ENCODE peak calls at places on chromosomes 12 and 14, in six cellular contexts. A is body of pancreas, C is HCT116, G is ovary, O is H1, R is uterus. B is an unnamed sample. For H3K4me1, the result is how much of the 10 kb centered on the place peaks cover.

GRCh38 chr14:89053303-89053702 is 228.9 kb downstream of the TTC8 start:
- DNase-seq in O (no peak), G (no peak), R (no peak), A (no peak), C (no peak), B (no peak)

GRCh38 chr14:33951183-33951840 is 438 bp upstream of the EGLN3 start:
- DNase-seq in C (no peak), O (no peak), G (no peak), A (no peak), R (no peak), B (no peak)

GRCh38 chr14:92144708-92145107 is 22.9 kb downstream of the CPSF2 start:
- DNase-seq in A (no peak), C (no peak), O (no peak), R (no peak), G (no peak), B (no peak)

GRCh38 chr12:131487379-131488129 is 223.3 kb upstream of the SFSWAP start:
- DNase-seq in R (peak), O (no peak), A (peak), C (no peak), G (peak), B (no peak)

GRCh38 chr12:288687-289086 is 26.1 kb upstream of the SLC6A13 start:
- DNase-seq in G (no peak), A (peak), R (no peak), C (no peak), O (no peak), B (peak)

GRCh38 chr12:93868771-93869170 is 191.6 kb downstream of the CRADD start:
- DNase-seq in A (peak), O (no peak), C (no peak), G (no peak), R (no peak), B (no peak)

GRCh38 chr12:53533476-53533875 is 26.2 kb upstream of the NPFF start:
- DNase-seq in C (no peak), A (no peak), R (no peak), G (no peak), O (no peak), B (no peak)

GRCh38 chr14:104361101-104361591 is 218.4 kb upstream of the C14orf180 start:
- DNase-seq in O (no peak), R (no peak), A (no peak), C (no peak), G (peak), B (no peak)

GRCh38 chr12:90801776-90802175 is 153.2 kb downstream of the CCER1 start:
- DNase-seq in C (no peak), R (no peak), A (no peak), G (no peak), O (no peak), B (no peak)

GRCh38 chr12:40010899-40011774 is 94.7 kb downstream of the SLC2A13 start:
- DNase-seq in G (no peak), R (peak), C (peak), A (peak), O (no peak), B (no peak)

GRCh38 chr12:101305226-101305779 is 25.4 kb downstream of the UTP20 start:
- DNase-seq in G (no peak), C (no peak), A (no peak), O (no peak), R (no peak), B (no peak)

GRCh38 chr14:102218688-102219087 is 79.0 kb downstream of the WDR20 start:
- DNase-seq in O (no peak), C (no peak), A (no peak), G (no peak), R (no peak), B (no peak)

GRCh38 chr12:57342207-57342691 is 88.6 kb downstream of the R3HDM2 start:
- DNase-seq in O (peak), A (peak), R (no peak), C (no peak), G (peak), B (peak)

GRCh38 chr12:13100882-13101769 is 2.3 kb downstream of the GSG1 start:
- DNase-seq in A (peak), G (peak), R (peak), C (peak), O (peak), B (peak)

GRCh38 chr14:95876769-95877490 is at the start of gene TUNAR:
- DNase-seq in R (no peak), C (no peak), A (peak), G (no peak), O (peak), B (no peak)

GRCh38 chr14:71105177-71105576 is 197.9 kb downstream of the PCNX1 start:
- DNase-seq in G (no peak), O (no peak), A (no peak), R (no peak), C (no peak), B (no peak)

GRCh38 chr12:55996201-55996714 is 818 bp upstream of the SUOX start:
- DNase-seq in G (no peak), A (peak), O (peak), R (peak), C (no peak), B (no peak)

GRCh38 chr14:50425816-50426215 is 29.1 kb upstream of the CDKL1 start:
- DNase-seq in R (no peak), A (no peak), O (no peak), G (no peak), C (no peak), B (no peak)

GRCh38 chr12:10718279-10718821 is 4.8 kb downstream of the YBX3 start:
- DNase-seq in C (no peak), R (no peak), A (no peak), G (no peak), O (no peak), B (no peak)

GRCh38 chr14:105907276-105907675 is 380.9 kb downstream of the TMEM121 start:
- DNase-seq in G (no peak), O (no peak), A (no peak), C (no peak), R (no peak), B (no peak)

GRCh38 chr12:54984602-54985376 is at the start of gene TESPA1:
- DNase-seq in G (peak), C (no peak), A (peak), R (peak), O (no peak), B (peak)

GRCh38 chr12:116400671-116401357 is 123.3 kb upstream of the MED13L start:
- DNase-seq in G (no peak), O (no peak), A (peak), R (no peak), C (no peak), B (no peak)

GRCh38 chr14:53900499-53900898 is 56.1 kb downstream of the BMP4 start:
- DNase-seq in A (peak), C (no peak), G (no peak), O (no peak), R (no peak), B (peak)

GRCh38 chr14:68792022-68792829 is 641 bp downstream of the ZFP36L1 start:
- DNase-seq in O (no peak), R (peak), G (peak), C (no peak), A (peak), B (no peak)

GRCh38 chr12:52847335-52848102 is 1.3 kb downstream of the KRT78 start:
- DNase-seq in O (no peak), G (no peak), R (no peak), A (no peak), C (no peak), B (no peak)

GRCh38 chr12:83365317-83365716 is 678.6 kb downstream of the TMTC2 start:
- DNase-seq in R (no peak), O (no peak), A (no peak), C (no peak), G (no peak), B (no peak)

GRCh38 chr12:94622475-94622874 is 27.9 kb downstream of the TMCC3 start:
- DNase-seq in O (no peak), G (no peak), R (no peak), A (no peak), C (no peak), B (no peak)

GRCh38 chr14:89317051-89317691 is 99.9 kb downstream of the FOXN3 start:
- DNase-seq in C (no peak), A (no peak), G (no peak), R (no peak), O (no peak), B (no peak)

GRCh38 chr14:61531741-61532505 is 163.4 kb upstream of the HIF1A start:
- DNase-seq in O (no peak), G (no peak), R (no peak), C (no peak), A (peak), B (no peak)

GRCh38 chr14:64645220-64645891 is 58.9 kb upstream of the PLEKHG3 start:
- DNase-seq in R (peak), A (peak), C (no peak), G (no peak), O (no peak), B (no peak)

GRCh38 chr12:29073631-29074239 is 75.3 kb upstream of the FAR2 start:
- DNase-seq in C (peak), G (no peak), O (no peak), A (peak), R (no peak), B (no peak)

GRCh38 chr12:2613674-2614073 is 181.1 kb upstream of the FKBP4 start:
- DNase-seq in R (peak), O (no peak), G (no peak), A (peak), C (peak), B (peak)

DNA sequence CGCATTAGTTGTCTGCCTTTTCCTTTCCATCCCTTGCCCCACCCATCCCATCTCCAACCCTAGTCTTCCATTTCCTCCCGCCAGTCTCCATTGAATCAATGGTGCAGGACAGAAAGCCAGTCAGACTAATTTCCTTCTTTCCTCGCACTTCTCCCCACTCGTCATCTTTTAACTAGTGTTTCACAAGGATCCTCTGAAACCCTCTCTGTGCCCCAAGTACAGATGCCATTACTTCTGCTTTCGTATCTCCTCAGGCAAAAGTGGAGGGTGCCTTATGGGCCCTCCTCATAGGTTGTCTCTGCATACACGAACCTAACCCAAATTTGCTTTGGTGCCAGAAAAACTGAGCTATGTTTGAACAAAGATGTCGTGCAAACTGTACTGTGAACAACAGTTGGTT is 4.3 kb downstream of the DAZAP2 start:
- DNase-seq in C (no peak), G (no peak), O (no peak), R (no peak), A (no peak), B (no peak)
- H3K4me1 ChIP-seq in C (under half), G (under half), O (under half), R (under half), A (under half), B (under half)

GRCh38 chr12:45991289-45992249 is 1.2 kb upstream of the SCAF11 start:
- DNase-seq in G (peak), C (peak), O (peak), R (peak), A (peak), B (peak)
- TF ChIP-seq CTCF in G (no peak), C (no peak), O (no peak), R (no peak), A (no peak), B (no peak)

GRCh38 chr12:31322651-31323248 is 3.2 kb downstream of the SINHCAF start:
- DNase-seq in G (peak), R (peak), A (no peak), C (no peak), O (peak), B (no peak)

GRCh38 chr12:31325524-31325875 is 450 bp downstream of the SINHCAF start:
- DNase-seq in R (peak), O (no peak), A (no peak), C (no peak), G (peak), B (no peak)

GRCh38 chr12:31323466-31324115 is 2.4 kb downstream of the SINHCAF start:
- DNase-seq in R (peak), A (no peak), O (peak), G (peak), C (no peak), B (peak)

GRCh38 chr12:31324845-31325523 is 966 bp downstream of the SINHCAF start:
- DNase-seq in A (peak), O (no peak), G (peak), C (no peak), R (peak), B (peak)

DNA sequence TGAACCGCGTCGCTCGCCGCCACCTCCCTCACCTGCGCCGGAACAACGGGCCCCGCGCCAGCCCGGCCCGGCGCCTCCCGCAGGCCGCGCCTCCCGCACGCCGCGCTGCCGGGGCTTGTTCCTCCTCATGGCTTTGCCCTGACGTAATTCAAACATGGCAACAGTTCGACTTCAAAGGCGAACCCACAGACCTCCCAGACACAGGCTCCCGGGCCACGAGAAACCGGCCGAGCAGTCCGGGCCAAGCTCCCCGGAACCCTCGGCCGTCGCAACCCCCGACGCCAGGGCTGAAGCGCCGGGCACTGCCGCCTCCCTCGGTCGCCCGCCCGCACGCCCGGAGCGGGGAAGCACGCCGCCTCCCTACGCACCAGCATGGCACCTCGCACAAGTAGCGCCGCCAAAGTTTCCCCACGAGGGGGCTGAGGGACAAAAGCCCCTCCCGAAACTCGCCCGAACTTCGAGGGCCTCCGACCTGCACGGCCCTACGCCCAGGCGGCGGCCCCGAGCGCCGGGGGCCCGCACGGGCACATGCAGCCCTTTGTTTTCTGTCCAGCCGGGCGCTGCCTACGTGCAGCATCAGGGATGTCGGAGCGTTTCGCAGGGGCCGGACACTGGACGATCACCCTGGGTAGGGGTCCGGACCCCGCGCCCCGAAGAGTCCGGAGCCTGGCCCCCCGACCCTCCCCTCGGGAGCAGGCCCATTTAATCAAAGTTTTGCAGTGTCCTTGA is 1.7 kb downstream of the SINHCAF start:
- DNase-seq in R (peak), C (peak), O (peak), A (peak), G (no peak), B (peak)
- TF ChIP-seq POLR2A in R (peak), C (no peak), O (peak), A (peak), G (peak), B (no peak)

DNA sequence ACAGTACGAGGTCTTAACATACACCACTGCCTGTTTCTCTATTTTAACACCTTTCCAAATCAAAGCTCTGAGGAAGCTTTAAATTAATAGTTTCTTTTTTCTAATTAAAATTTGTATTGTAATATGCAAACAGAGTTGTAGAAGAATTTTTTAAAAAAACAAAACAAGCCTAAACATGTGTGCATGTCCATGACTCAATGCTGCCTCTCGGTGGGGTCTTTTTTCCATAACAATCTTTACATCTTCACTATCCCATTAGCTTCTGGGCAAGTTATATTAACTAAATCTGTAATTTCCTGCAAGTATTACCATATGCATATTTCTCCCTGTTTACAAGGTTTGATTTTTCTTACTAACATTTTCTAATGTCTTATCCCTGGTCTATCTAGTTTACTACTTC is 143.9 kb upstream of the NAV3 start:
- DNase-seq in R (no peak), G (no peak), O (no peak), A (no peak), C (no peak), B (no peak)
- H3K4me1 ChIP-seq in R (under half), G (under half), O (under half), A (under half), C (under half), B (under half)

B was measured in heart left ventricle.